ENCODE peak calls at places on chromosomes 13 and 19, in five cellular contexts. F is thoracic aorta, O is upper lobe of right lung, U is uterus, Z is neural progenitor cell. X is an unnamed sample.
A peak's percentile ranks its signal among the peaks of the same experiment; 100 is the strongest.

GRCh38 chr19:6088677-6089063 is 21.6 kb downstream of the RFX2 start:
- DNase-seq in F (no peak), O (no peak), U (no peak), Z (no peak), X (no peak)

GRCh38 chr13:94366677-94367076 is 112.8 kb downstream of the DCT start:
- DNase-seq in F (no peak), O (no peak), U (no peak), Z (no peak), X (no peak)

GRCh38 chr13:106114981-106115554 is 420.4 kb downstream of the EFNB2 start:
- DNase-seq in F (no peak), O (no peak), U (no peak), Z (no peak), X (no peak)

GRCh38 chr19:41997851-41998229 is 3.8 kb upstream of the ATP1A3 start:
- DNase-seq in F (no peak), O (no peak), U (no peak), Z (no peak), X (no peak)

GRCh38 chr13:67549331-67549730 is 319.2 kb upstream of the PCDH9 start:
- DNase-seq in F (no peak), O (no peak), U (no peak), Z (no peak), X (peak; percentile 23)

GRCh38 chr19:17966497-17967257 is at the start of gene KCNN1:
- DNase-seq in F (no peak), O (no peak), U (no peak), Z (peak; percentile 85), X (no peak)

GRCh38 chr13:100542546-100543156 is 45.9 kb downstream of the GGACT start:
- DNase-seq in F (no peak), O (no peak), U (no peak), Z (no peak), X (peak; percentile 48)

GRCh38 chr19:1206733-1207301 is 1.2 kb downstream of the STK11 start:
- DNase-seq in F (no peak), O (no peak), U (no peak), Z (no peak), X (no peak)

GRCh38 chr13:106117035-106117434 is 418.4 kb downstream of the EFNB2 start:
- DNase-seq in F (no peak), O (no peak), U (no peak), Z (no peak), X (no peak)

GRCh38 chr19:2719910-2720776 is 1.0 kb downstream of the DIRAS1 start:
- DNase-seq in F (no peak), O (no peak), U (no peak), Z (peak; percentile 62), X (peak; percentile 29)

GRCh38 chr13:26956532-26957142 is 196.1 kb upstream of the GPR12 start:
- DNase-seq in F (no peak), O (no peak), U (no peak), Z (no peak), X (no peak)

GRCh38 chr13:41313117-41313516 is 2.0 kb downstream of the NAA16 start:
- DNase-seq in F (no peak), O (no peak), U (no peak), Z (peak; percentile 17), X (no peak)

GRCh38 chr19:28984315-28984714 is 228.6 kb downstream of the UQCRFS1 start:
- DNase-seq in F (no peak), O (no peak), U (no peak), Z (no peak), X (no peak)

GRCh38 chr13:52371736-52372247 is 34.2 kb downstream of the THSD1 start:
- DNase-seq in F (no peak), O (no peak), U (no peak), Z (peak; percentile 20), X (peak; percentile 46)

GRCh38 chr19:43596842-43597461 is 557 bp downstream of the ZNF576 start:
- DNase-seq in F (no peak), O (no peak), U (no peak), Z (peak; percentile 18), X (peak; percentile 5)

GRCh38 chr13:73416093-73416492 is 357.3 kb downstream of the KLF5 start:
- DNase-seq in F (no peak), O (no peak), U (no peak), Z (peak; percentile 30), X (no peak)

GRCh38 chr19:19514215-19514633 is 1.1 kb downstream of the TSSK6 start:
- DNase-seq in F (no peak), O (peak; percentile 79), U (peak; percentile 51), Z (no peak), X (peak; percentile 61)

GRCh38 chr19:4297901-4298771 is 4.1 kb downstream of the TMIGD2 start:
- DNase-seq in F (no peak), O (no peak), U (no peak), Z (peak; percentile 19), X (no peak)

GRCh38 chr19:32138416-32138815 is 207.0 kb upstream of the ZNF507 start:
- DNase-seq in F (no peak), O (no peak), U (no peak), Z (no peak), X (no peak)
- TF ChIP-seq CTCF in F (no peak), O (no peak), U (no peak), Z (peak; percentile 48), X (no peak)

GRCh38 chr19:7200739-7201138 is 93.5 kb downstream of the INSR start:
- DNase-seq in F (no peak), O (no peak), U (no peak), Z (no peak), X (no peak)

GRCh38 chr19:7199613-7200533 is 94.3 kb downstream of the INSR start:
- DNase-seq in F (no peak), O (no peak), U (no peak), Z (no peak), X (peak; percentile 17)

GRCh38 chr19:7197169-7197759 is 97.0 kb downstream of the INSR start:
- DNase-seq in F (peak; percentile 94), O (peak; percentile 94), U (peak; percentile 94), Z (peak; percentile 92), X (peak; percentile 96)

GRCh38 chr19:7196721-7197168 is 97.5 kb downstream of the INSR start:
- DNase-seq in F (peak; percentile 8), O (peak; percentile 62), U (no peak), Z (no peak), X (peak; percentile 36)

GRCh38 chr19:7197760-7198696 is 96.2 kb downstream of the INSR start:
- DNase-seq in F (peak; percentile 59), O (peak; percentile 96), U (peak; percentile 94), Z (peak; percentile 98), X (peak; percentile 93)
- TF ChIP-seq CTCF in F (peak; percentile 69), O (peak; percentile 32), U (no peak), Z (peak; percentile 32), X (no peak)

GRCh38 chr13:43364210-43365041 is 341.0 kb downstream of the DNAJC15 start:
- DNase-seq in F (no peak), O (no peak), U (peak; percentile 32), Z (peak; percentile 28), X (peak; percentile 82)

GRCh38 chr13:43365042-43365344 is 341.6 kb downstream of the DNAJC15 start:
- DNase-seq in F (no peak), O (no peak), U (no peak), Z (no peak), X (no peak)

GRCh38 chr13:43360196-43360595 is 336.8 kb downstream of the DNAJC15 start:
- DNase-seq in F (no peak), O (no peak), U (no peak), Z (no peak), X (no peak)

GRCh38 chr13:43360911-43361605 is 337.7 kb downstream of the DNAJC15 start:
- DNase-seq in F (no peak), O (no peak), U (no peak), Z (no peak), X (peak; percentile 58)

DNA sequence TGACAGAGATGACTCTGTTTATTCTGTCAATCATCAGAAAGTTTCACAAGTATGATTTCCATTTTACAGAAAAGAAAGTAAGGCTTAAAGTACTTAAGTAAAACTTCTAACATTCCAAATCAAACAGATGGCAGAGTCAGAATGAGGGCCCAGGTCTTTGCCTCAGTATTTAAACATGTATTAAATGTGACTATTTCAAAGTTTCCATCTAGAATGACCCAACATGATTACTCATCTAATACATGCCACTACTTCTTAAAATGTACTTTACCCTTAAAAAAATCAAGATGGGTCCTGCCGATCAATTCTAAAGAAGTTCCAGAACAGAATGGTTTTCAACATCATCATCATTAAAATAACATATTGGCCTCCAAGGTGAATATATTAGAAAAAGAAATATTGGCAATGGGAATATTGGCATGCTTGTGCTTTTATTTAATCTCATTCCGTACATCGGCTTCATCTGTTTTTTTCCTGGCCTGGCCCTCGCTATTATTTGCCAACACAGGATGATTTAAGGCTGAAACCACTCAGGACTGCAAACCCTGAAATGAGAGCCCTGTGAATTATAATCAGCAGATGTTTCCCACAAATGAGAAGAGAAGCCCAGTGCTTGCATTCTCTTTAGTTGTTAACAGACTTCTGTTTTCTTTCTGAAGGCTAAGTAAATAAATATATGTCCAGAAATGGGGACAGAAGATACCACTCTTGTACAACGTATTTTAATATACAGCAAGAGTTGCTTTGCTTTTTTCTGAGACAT is 340.0 kb downstream of the DNAJC15 start:
- DNase-seq in F (no peak), O (no peak), U (no peak), Z (no peak), X (peak; percentile 68)
- TF ChIP-seq CTCF in F (no peak), O (no peak), U (no peak), Z (no peak), X (no peak)

GRCh38 chr13:25059166-25059565 is 36.8 kb upstream of the PABPC3 start:
- DNase-seq in F (no peak), O (no peak), U (no peak), Z (no peak), X (no peak)

GRCh38 chr13:25064396-25064795 is 31.5 kb upstream of the PABPC3 start:
- DNase-seq in F (no peak), O (no peak), U (no peak), Z (no peak), X (no peak)

GRCh38 chr13:25059943-25060342 is 36.0 kb upstream of the PABPC3 start:
- DNase-seq in F (no peak), O (no peak), U (no peak), Z (no peak), X (no peak)

GRCh38 chr13:25065974-25066770 is 29.8 kb upstream of the PABPC3 start:
- DNase-seq in F (no peak), O (no peak), U (no peak), Z (no peak), X (no peak)

GRCh38 chr13:25062479-25062878 is 33.5 kb upstream of the PABPC3 start:
- DNase-seq in F (no peak), O (no peak), U (no peak), Z (no peak), X (no peak)
- TF ChIP-seq CTCF in F (no peak), O (no peak), U (no peak), Z (no peak), X (no peak)

GRCh38 chr13:33318744-33319143 is 33.2 kb upstream of the STARD13 start:
- DNase-seq in F (no peak), O (no peak), U (no peak), Z (no peak), X (peak; percentile 25)
- TF ChIP-seq CTCF in F (no peak), O (no peak), U (no peak), Z (no peak), X (no peak)